ENCODE peak calls at places on chromosomes 13 and 19, in four cellular contexts. I is head of caudate nucleus; A is stimulated activated CD4-positive, alpha-beta T cell treated with anti-CD3 and anti-CD28 coated beads, Interleukin-1b, Interleukin-23, amount 100 ng/mL, for 24 hours; M is LHCN-M2. B is an unnamed sample.

GRCh38 chr13:27662738-27663470 is 41.2 kb downstream of the POLR1D start:
- DNase-seq in I (no peak), A (no peak), M (no peak), B (no peak)

GRCh38 chr13:109096101-109096500 is 466.7 kb downstream of the MYO16 start:
- DNase-seq in I (no peak), A (no peak), M (peak), B (no peak)

GRCh38 chr19:54551950-54552912 is 21.4 kb upstream of the LILRA2 start:
- DNase-seq in I (peak), A (no peak), M (no peak), B (no peak)

GRCh38 chr13:111508164-111508870 is 187.9 kb downstream of the TEX29 start:
- DNase-seq in I (no peak), A (no peak), M (no peak), B (no peak)

GRCh38 chr19:15357906-15358305 is 21.7 kb downstream of the AKAP8 start:
- DNase-seq in I (no peak), A (no peak), M (no peak), B (no peak)

GRCh38 chr19:2302319-2303208 is 5.4 kb downstream of the LINGO3 start:
- DNase-seq in I (peak), A (no peak), M (no peak), B (no peak)

GRCh38 chr13:113889467-113889866 is 25.6 kb upstream of the GAS6 start:
- DNase-seq in I (no peak), A (no peak), M (no peak), B (no peak)

GRCh38 chr13:29858231-29858630 is 7.8 kb upstream of the UBL3 start:
- DNase-seq in I (no peak), A (no peak), M (no peak), B (no peak)

GRCh38 chr13:23504188-23504587 is 66.0 kb upstream of the TNFRSF19 start:
- DNase-seq in I (no peak), A (no peak), M (peak), B (no peak)